ENCODE peak calls at places on chromosomes 7 and 10, in eight cellular contexts. V is right cardiac atrium, H is A549, U is AG08396, Z is epithelial cell of esophagus, B is activated T-cell treated with anti-CD3 and anti-CD28 coated beads for 48 hours, G is prostate gland, R is ACHN. L is an unnamed sample.

GRCh38 chr10:90087197-90088007 is 386.0 kb downstream of the KIF20B start:
- DNase-seq in Z (peak; percentile 83), R (peak; percentile 53), U (no peak), V (no peak), H (no peak), B (peak; percentile 4), G (no peak), L (peak; percentile 76)

GRCh38 chr7:145737617-145738016 is 379.0 kb upstream of the CNTNAP2 start:
- DNase-seq in U (no peak), H (no peak), R (no peak), B (no peak), G (no peak), Z (no peak), V (no peak), L (no peak)

GRCh38 chr7:33432825-33433224 is 303.5 kb downstream of the BBS9 start:
- DNase-seq in H (no peak), V (no peak), B (no peak), R (no peak), Z (peak; percentile 63), U (no peak), G (no peak), L (no peak)

GRCh38 chr10:5518143-5518542 is 6.6 kb upstream of the CALML3 start:
- DNase-seq in R (no peak), Z (no peak), V (no peak), G (peak; percentile 75), B (no peak), H (peak; percentile 25), U (no peak), L (no peak)

GRCh38 chr7:45627691-45628456 is 53.7 kb downstream of the ADCY1 start:
- DNase-seq in H (no peak), R (no peak), V (no peak), Z (no peak), B (no peak), U (no peak), G (no peak), L (no peak)

GRCh38 chr7:124130-124949 is 68.0 kb upstream of the FAM20C start:
- DNase-seq in U (no peak), R (no peak), H (no peak), B (no peak), Z (no peak), V (no peak), G (no peak), L (no peak)

GRCh38 chr7:80361948-80362347 is 149.9 kb downstream of the GNAT3 start:
- DNase-seq in V (no peak), H (no peak), G (no peak), Z (no peak), B (no peak), U (no peak), R (no peak), L (no peak)

GRCh38 chr7:18978108-18978495 is 139.3 kb downstream of the TWIST1 start:
- DNase-seq in U (peak; percentile 65), H (no peak), Z (peak; percentile 83), B (no peak), G (no peak), R (peak; percentile 60), V (no peak), L (peak; percentile 93)

GRCh38 chr7:51456471-51457060 is 140.0 kb upstream of the COBL start:
- DNase-seq in V (no peak), G (no peak), B (no peak), H (no peak), U (no peak), R (no peak), Z (no peak), L (no peak)

GRCh38 chr10:119120413-119120867 is 16.5 kb downstream of the DENND10 start:
- DNase-seq in B (no peak), Z (no peak), H (no peak), R (no peak), G (no peak), V (no peak), U (peak; percentile 27), L (no peak)

GRCh38 chr10:113020838-113021237 is 70.8 kb downstream of the TCF7L2 start:
- DNase-seq in R (no peak), B (no peak), G (no peak), U (no peak), Z (no peak), V (no peak), H (no peak), L (no peak)

GRCh38 chr7:18288322-18289037 is 207.1 kb upstream of the HDAC9 start:
- DNase-seq in G (no peak), Z (no peak), V (no peak), B (no peak), R (no peak), U (no peak), H (no peak), L (no peak)

GRCh38 chr7:19118896-19119301 is 1.5 kb upstream of the TWIST1 start:
- DNase-seq in H (no peak), Z (no peak), G (no peak), V (peak; percentile 43), U (no peak), B (no peak), R (no peak), L (no peak)

GRCh38 chr7:46072722-46073121 is 151.7 kb upstream of the IGFBP3 start:
- DNase-seq in B (no peak), G (no peak), Z (peak; percentile 66), R (no peak), U (no peak), V (no peak), H (no peak), L (no peak)

GRCh38 chr7:78326189-78326588 is 527.6 kb downstream of the PHTF2 start:
- DNase-seq in H (no peak), G (no peak), Z (peak; percentile 20), R (peak; percentile 53), B (no peak), V (no peak), U (no peak), L (no peak)

GRCh38 chr10:127968659-127969058 is 61.8 kb downstream of the PTPRE start:
- DNase-seq in U (no peak), R (no peak), B (no peak), V (no peak), Z (no peak), H (no peak), G (no peak), L (no peak)

GRCh38 chr10:61866700-61867368 is 34.7 kb upstream of the ARID5B start:
- DNase-seq in H (no peak), V (no peak), G (no peak), R (no peak), Z (no peak), U (no peak), B (no peak), L (no peak)

GRCh38 chr10:5283305-5284158 is 81.2 kb upstream of the UCN3 start:
- DNase-seq in R (peak; percentile 64), B (peak; percentile 55), U (peak; percentile 51), Z (peak; percentile 74), H (peak; percentile 60), G (peak; percentile 31), V (peak; percentile 71), L (no peak)